ENCODE peak calls at places on chromosomes 13 and 19, in five cellular contexts. One of them, this sample, is unnamed.

GRCh38 chr19:7304200-7304599 is 10.0 kb upstream of the INSR start:
- DNase-seq in GM12878: no peak
- DNase-seq in K562: no peak
- DNase-seq in HepG2: no peak
- DNase-seq in H1: no peak
- DNase-seq in this sample: no peak

GRCh38 chr19:51127032-51127431 is 2.3 kb downstream of the SIGLEC9 start:
- DNase-seq in GM12878: no peak
- DNase-seq in K562: no peak
- DNase-seq in HepG2: no peak
- DNase-seq in H1: no peak
- DNase-seq in this sample: no peak

GRCh38 chr19:33510728-33511255 is 10.8 kb downstream of the PEPD start:
- DNase-seq in GM12878: no peak
- DNase-seq in K562: no peak
- DNase-seq in HepG2: no peak
- DNase-seq in H1: no peak
- DNase-seq in this sample: no peak

GRCh38 chr13:32893176-32893575 is 123.0 kb upstream of the KL start:
- DNase-seq in GM12878: no peak
- DNase-seq in K562: no peak
- DNase-seq in HepG2: no peak
- DNase-seq in H1: no peak
- DNase-seq in this sample: no peak

GRCh38 chr19:13208131-13208963 is 58.1 kb downstream of the IER2 start:
- DNase-seq in GM12878: peak; percentile 77
- DNase-seq in K562: no peak
- DNase-seq in HepG2: no peak
- DNase-seq in H1: no peak
- DNase-seq in this sample: no peak

GRCh38 chr13:48126944-48127814 is 32.3 kb upstream of the MED4 start:
- DNase-seq in GM12878: peak; percentile 47
- DNase-seq in K562: peak; percentile 52
- DNase-seq in HepG2: peak; percentile 63
- DNase-seq in H1: no peak
- DNase-seq in this sample: peak; percentile 17

GRCh38 chr13:111551421-111551820 is 231.0 kb downstream of the TEX29 start:
- DNase-seq in GM12878: no peak
- DNase-seq in K562: no peak
- DNase-seq in HepG2: no peak
- DNase-seq in H1: no peak
- DNase-seq in this sample: no peak

GRCh38 chr13:112761701-112762689 is 72.2 kb downstream of the ATP11A start:
- DNase-seq in GM12878: no peak
- DNase-seq in K562: peak; percentile 30
- DNase-seq in HepG2: no peak
- DNase-seq in H1: no peak
- DNase-seq in this sample: no peak

GRCh38 chr19:5083547-5083965 is 114.6 kb downstream of the KDM4B start:
- DNase-seq in GM12878: no peak
- DNase-seq in K562: no peak
- DNase-seq in HepG2: no peak
- DNase-seq in H1: no peak
- DNase-seq in this sample: no peak

GRCh38 chr13:108037348-108037747 is 178.0 kb downstream of the LIG4 start:
- DNase-seq in GM12878: no peak
- DNase-seq in K562: no peak
- DNase-seq in HepG2: no peak
- DNase-seq in H1: no peak
- DNase-seq in this sample: no peak

GRCh38 chr13:94608586-94608985 is 6.9 kb downstream of the GPR180 start:
- DNase-seq in GM12878: no peak
- DNase-seq in K562: no peak
- DNase-seq in HepG2: no peak
- DNase-seq in H1: no peak
- DNase-seq in this sample: no peak

GRCh38 chr13:28339419-28339818 is 155.5 kb downstream of the FLT1 start:
- DNase-seq in GM12878: no peak
- DNase-seq in K562: no peak
- DNase-seq in HepG2: no peak
- DNase-seq in H1: no peak
- DNase-seq in this sample: no peak

GRCh38 chr19:58196911-58197616 is 14.2 kb downstream of the ZNF274 start:
- DNase-seq in GM12878: no peak
- DNase-seq in K562: no peak
- DNase-seq in HepG2: peak; percentile 10
- DNase-seq in H1: no peak
- DNase-seq in this sample: no peak

GRCh38 chr19:6286676-6287075 is 6.9 kb upstream of the MLLT1 start:
- DNase-seq in GM12878: no peak
- DNase-seq in K562: no peak
- DNase-seq in HepG2: no peak
- DNase-seq in H1: no peak
- DNase-seq in this sample: no peak

GRCh38 chr13:27810461-27810860 is 18.2 kb downstream of the GSX1 start:
- DNase-seq in GM12878: no peak
- DNase-seq in K562: no peak
- DNase-seq in HepG2: no peak
- DNase-seq in H1: no peak
- DNase-seq in this sample: no peak

GRCh38 chr19:45767410-45767880 is 1.6 kb downstream of the SIX5 start:
- DNase-seq in GM12878: no peak
- DNase-seq in K562: peak; percentile 78
- DNase-seq in HepG2: peak; percentile 78
- DNase-seq in H1: no peak
- DNase-seq in this sample: peak; percentile 69

GRCh38 chr13:23610966-23611486 is 40.8 kb downstream of the TNFRSF19 start:
- DNase-seq in GM12878: no peak
- DNase-seq in K562: no peak
- DNase-seq in HepG2: no peak
- DNase-seq in H1: no peak
- DNase-seq in this sample: no peak

GRCh38 chr19:49954092-49954825 is 6.7 kb downstream of the SIGLEC11 start:
- DNase-seq in GM12878: no peak
- DNase-seq in K562: no peak
- DNase-seq in HepG2: peak; percentile 14
- DNase-seq in H1: no peak
- DNase-seq in this sample: no peak

GRCh38 chr19:36051236-36051635 is 2.8 kb downstream of the THAP8 start:
- DNase-seq in GM12878: no peak
- DNase-seq in K562: peak; percentile 49
- DNase-seq in HepG2: peak; percentile 56
- DNase-seq in H1: peak; percentile 66
- DNase-seq in this sample: peak; percentile 73

GRCh38 chr13:20475927-20476691 is 49.5 kb downstream of the CRYL1 start:
- DNase-seq in GM12878: peak; percentile 65
- DNase-seq in K562: no peak
- DNase-seq in HepG2: no peak
- DNase-seq in H1: no peak
- DNase-seq in this sample: peak; percentile 39
- TF ChIP-seq CREB1 in GM12878: peak; percentile 76
- TF ChIP-seq CREB1 in K562: no peak
- TF ChIP-seq CREB1 in HepG2: no peak
- TF ChIP-seq CREB1 in H1: no peak
- TF ChIP-seq CREB1 in this sample: no peak

GRCh38 chr13:99033814-99034213 is 56.0 kb upstream of the DOCK9 start:
- DNase-seq in GM12878: no peak
- DNase-seq in K562: no peak
- DNase-seq in HepG2: peak; percentile 21
- DNase-seq in H1: no peak
- DNase-seq in this sample: no peak
- TF ChIP-seq MAX in GM12878: no peak
- TF ChIP-seq MAX in K562: no peak
- TF ChIP-seq MAX in HepG2: no peak
- TF ChIP-seq MAX in H1: no peak
- TF ChIP-seq MAX in this sample: no peak

DNA sequence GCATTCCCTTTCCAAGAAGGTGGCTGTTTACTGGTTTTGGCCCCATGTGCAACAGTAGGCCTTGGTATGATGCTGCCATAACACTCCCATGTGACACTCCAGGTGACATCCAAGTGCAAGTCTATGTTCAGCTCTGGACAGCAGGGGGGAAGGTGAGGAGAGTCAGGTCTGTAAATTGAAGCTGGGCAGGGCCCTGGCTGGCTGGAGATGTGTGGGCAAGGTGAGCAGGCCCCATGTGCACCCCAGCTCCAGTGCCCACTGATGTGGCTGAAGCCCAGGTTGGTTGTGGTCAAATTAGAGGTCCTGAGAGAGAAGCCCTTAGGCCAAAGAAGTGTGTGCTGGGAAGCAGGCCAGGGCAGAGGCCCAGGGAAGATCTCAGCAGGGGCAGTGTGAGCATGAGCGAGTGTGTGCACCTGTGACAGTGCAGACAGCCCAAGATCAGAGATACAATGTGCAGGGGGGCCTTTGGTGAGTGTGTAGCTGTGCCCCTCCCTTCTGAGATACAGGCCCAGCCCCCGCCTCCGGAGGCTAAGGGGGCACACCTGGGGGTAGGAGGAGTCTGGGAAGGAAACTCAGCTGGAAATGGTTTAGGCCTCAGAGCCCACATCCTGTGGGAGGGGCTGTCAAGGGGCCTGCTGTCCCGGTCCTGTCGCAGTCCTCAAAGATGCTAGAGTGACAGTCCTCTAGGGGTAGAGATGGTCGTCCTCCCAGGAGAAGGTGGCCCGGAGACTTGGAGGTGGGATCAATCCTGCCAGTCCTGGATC is 18.6 kb downstream of the DEDD2 start:
- DNase-seq in GM12878: peak; percentile 53
- DNase-seq in K562: no peak
- DNase-seq in HepG2: no peak
- DNase-seq in H1: no peak
- DNase-seq in this sample: no peak
- TF ChIP-seq CREB1 in GM12878: peak; percentile 17
- TF ChIP-seq CREB1 in K562: no peak
- TF ChIP-seq CREB1 in HepG2: no peak
- TF ChIP-seq CREB1 in H1: no peak
- TF ChIP-seq CREB1 in this sample: no peak

GRCh38 chr19:38283261-38283660 is 18.9 kb downstream of the SPINT2 start:
- DNase-seq in GM12878: no peak
- DNase-seq in K562: no peak
- DNase-seq in HepG2: no peak
- DNase-seq in H1: no peak
- DNase-seq in this sample: no peak

GRCh38 chr19:38280030-38280921 is 15.9 kb downstream of the SPINT2 start:
- DNase-seq in GM12878: no peak
- DNase-seq in K562: no peak
- DNase-seq in HepG2: no peak
- DNase-seq in H1: no peak
- DNase-seq in this sample: no peak

GRCh38 chr19:38284422-38284821 is 19.6 kb upstream of the C19orf33 start:
- DNase-seq in GM12878: peak; percentile 9
- DNase-seq in K562: no peak
- DNase-seq in HepG2: no peak
- DNase-seq in H1: no peak
- DNase-seq in this sample: no peak

GRCh38 chr19:38278751-38279150 is 14.4 kb downstream of the SPINT2 start:
- DNase-seq in GM12878: no peak
- DNase-seq in K562: no peak
- DNase-seq in HepG2: no peak
- DNase-seq in H1: no peak
- DNase-seq in this sample: no peak

DNA sequence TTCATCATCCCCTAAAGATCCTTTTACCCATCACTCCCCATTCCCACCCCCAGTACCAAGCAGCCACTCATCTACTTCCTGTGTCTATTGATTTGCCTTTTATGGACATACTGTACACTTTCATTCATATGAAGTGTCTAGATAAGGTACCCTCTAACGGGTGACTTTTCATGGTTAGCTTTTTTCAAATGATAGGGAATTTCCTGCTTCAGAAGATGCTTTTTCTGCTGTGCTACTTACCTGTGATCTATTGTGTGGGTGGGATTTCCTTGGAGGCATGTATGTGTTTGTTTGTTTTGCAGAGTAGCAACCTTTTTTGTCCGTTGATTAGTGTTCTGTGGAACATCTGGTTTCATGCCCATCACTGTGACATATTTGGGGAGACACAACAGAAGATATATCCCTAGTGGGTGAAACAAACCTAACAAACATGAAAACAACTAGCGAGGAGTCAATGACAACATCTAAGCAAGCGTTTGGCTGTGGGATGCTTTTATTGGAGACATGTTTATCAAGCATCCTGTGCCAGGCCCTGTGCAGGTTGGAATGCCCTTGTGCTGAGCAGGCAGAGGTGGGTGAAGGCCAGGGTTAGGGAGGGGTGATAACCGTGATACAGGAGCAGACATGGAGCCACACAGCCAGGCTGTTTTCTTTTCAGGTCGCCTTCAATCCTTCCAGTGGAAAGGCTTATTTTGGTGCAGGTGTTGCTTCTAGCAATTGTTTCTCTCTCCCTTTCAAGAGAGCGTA is 17.6 kb downstream of the SPINT2 start:
- DNase-seq in GM12878: no peak
- DNase-seq in K562: no peak
- DNase-seq in HepG2: no peak
- DNase-seq in H1: no peak
- DNase-seq in this sample: no peak
- TF ChIP-seq MAX in GM12878: no peak
- TF ChIP-seq MAX in K562: no peak
- TF ChIP-seq MAX in HepG2: no peak
- TF ChIP-seq MAX in H1: no peak
- TF ChIP-seq MAX in this sample: no peak

GRCh38 chr19:11364296-11364904 is 9.2 kb downstream of the PLPPR2 start:
- DNase-seq in GM12878: no peak
- DNase-seq in K562: no peak
- DNase-seq in HepG2: no peak
- DNase-seq in H1: no peak
- DNase-seq in this sample: no peak

GRCh38 chr19:11361771-11362731 is 6.8 kb downstream of the PLPPR2 start:
- DNase-seq in GM12878: no peak
- DNase-seq in K562: no peak
- DNase-seq in HepG2: no peak
- DNase-seq in H1: no peak
- DNase-seq in this sample: peak; percentile 81

GRCh38 chr19:11363881-11364280 is 8.6 kb downstream of the PLPPR2 start:
- DNase-seq in GM12878: no peak
- DNase-seq in K562: no peak
- DNase-seq in HepG2: no peak
- DNase-seq in H1: no peak
- DNase-seq in this sample: no peak

GRCh38 chr19:11359421-11359820 is 4.2 kb downstream of the PLPPR2 start:
- DNase-seq in GM12878: no peak
- DNase-seq in K562: no peak
- DNase-seq in HepG2: no peak
- DNase-seq in H1: no peak
- DNase-seq in this sample: no peak

GRCh38 chr19:11361037-11361770 is 6.0 kb downstream of the PLPPR2 start:
- DNase-seq in GM12878: no peak
- DNase-seq in K562: peak; percentile 93
- DNase-seq in HepG2: no peak
- DNase-seq in H1: peak; percentile 100
- DNase-seq in this sample: peak; percentile 100
- TF ChIP-seq CREB1 in GM12878: no peak
- TF ChIP-seq CREB1 in K562: no peak
- TF ChIP-seq CREB1 in HepG2: no peak
- TF ChIP-seq CREB1 in H1: peak; percentile 30
- TF ChIP-seq CREB1 in this sample: peak; percentile 73